ENCODE peak calls at places on chromosomes 7 and 10, in nine cellular contexts. M is HepG2, J is prostate gland, X is epithelial cell of esophagus, E is cardiac fibroblast, Y is ELR, K is NCI-H1105, U is hepatocyte, T is M059J. O is an unnamed sample.

GRCh38 chr10:80155696-80156215 is 23.2 kb downstream of the PLAC9 start:
- DNase-seq in M (no peak), J (no peak), X (no peak), E (no peak), Y (no peak), K (no peak), U (no peak), T (no peak), O (no peak)

GRCh38 chr7:138243430-138243829 is 167.2 kb downstream of the AKR1D1 start:
- DNase-seq in M (peak), J (no peak), X (peak), E (peak), Y (peak), K (no peak), U (peak), T (peak), O (peak)

GRCh38 chr10:109894516-109894915 is 28.8 kb downstream of the XPNPEP1 start:
- DNase-seq in M (no peak), J (peak), X (peak), E (peak), Y (no peak), K (peak), U (no peak), T (peak), O (no peak)

GRCh38 chr7:101153969-101154692 is at the start of gene AP1S1:
- DNase-seq in M (peak), J (peak), X (peak), E (peak), Y (peak), K (peak), U (peak), T (peak), O (peak)

GRCh38 chr7:81887098-81887497 is 117.3 kb upstream of the HGF start:
- DNase-seq in M (no peak), J (no peak), X (no peak), E (peak), Y (no peak), K (peak), U (no peak), T (no peak), O (no peak)

GRCh38 chr7:64625114-64626082 is 40.5 kb upstream of the ZNF107 start:
- DNase-seq in M (no peak), J (no peak), X (no peak), E (no peak), Y (peak), K (no peak), U (no peak), T (no peak), O (peak)

GRCh38 chr7:1020849-1021251 is 23.5 kb upstream of the GPR146 start:
- DNase-seq in M (no peak), J (no peak), X (no peak), E (no peak), Y (no peak), K (no peak), U (no peak), T (no peak), O (no peak)

GRCh38 chr7:100589341-100589935 is 3.3 kb downstream of the FBXO24 start:
- DNase-seq in M (no peak), J (no peak), X (no peak), E (no peak), Y (no peak), K (no peak), U (no peak), T (no peak), O (no peak)

O was measured in HuH-7.